ENCODE peak calls at places on chromosomes 5 and 9, in nine cellular contexts. One of them, this sample, is unnamed.

GRCh38 chr5:95973793-95974325 is 12.2 kb upstream of the ELL2 start:
- DNase-seq in mucosa of gallbladder: no peak
- DNase-seq in kidney: no peak
- DNase-seq in HTR-8/SVneo: no peak
- DNase-seq in NCI-H774: no peak
- DNase-seq in activated T-cell treated with anti-CD3 and anti-CD28 coated beads for 48 hours: no peak
- DNase-seq in iris pigment epithelial cell: peak
- DNase-seq in fibroblast of the aortic adventitia: peak
- DNase-seq in activated CD4-positive, alpha-beta T cell treated with anti-CD3 and anti-CD28 coated beads for 48 hours: no peak
- DNase-seq in this sample: peak

GRCh38 chr5:32173394-32174010 is 617 bp downstream of the GOLPH3 start:
- DNase-seq in mucosa of gallbladder: peak
- DNase-seq in fibroblast of the aortic adventitia: peak
- DNase-seq in activated T-cell treated with anti-CD3 and anti-CD28 coated beads for 48 hours: peak
- DNase-seq in HTR-8/SVneo: peak
- DNase-seq in activated CD4-positive, alpha-beta T cell treated with anti-CD3 and anti-CD28 coated beads for 48 hours: peak
- DNase-seq in kidney: peak
- DNase-seq in NCI-H774: peak
- DNase-seq in iris pigment epithelial cell: peak
- DNase-seq in this sample: no peak

GRCh38 chr9:127418037-127418471 is 6.1 kb upstream of the ZNF79 start:
- DNase-seq in mucosa of gallbladder: no peak
- DNase-seq in kidney: no peak
- DNase-seq in iris pigment epithelial cell: peak
- DNase-seq in NCI-H774: no peak
- DNase-seq in activated CD4-positive, alpha-beta T cell treated with anti-CD3 and anti-CD28 coated beads for 48 hours: peak
- DNase-seq in activated T-cell treated with anti-CD3 and anti-CD28 coated beads for 48 hours: peak
- DNase-seq in HTR-8/SVneo: peak
- DNase-seq in fibroblast of the aortic adventitia: no peak
- DNase-seq in this sample: no peak

GRCh38 chr5:27472000-27472763 is 433.8 kb upstream of the CDH9 start:
- DNase-seq in mucosa of gallbladder: no peak
- DNase-seq in activated CD4-positive, alpha-beta T cell treated with anti-CD3 and anti-CD28 coated beads for 48 hours: no peak
- DNase-seq in activated T-cell treated with anti-CD3 and anti-CD28 coated beads for 48 hours: no peak
- DNase-seq in NCI-H774: no peak
- DNase-seq in HTR-8/SVneo: no peak
- DNase-seq in kidney: no peak
- DNase-seq in fibroblast of the aortic adventitia: peak
- DNase-seq in iris pigment epithelial cell: peak
- DNase-seq in this sample: no peak

GRCh38 chr5:81397169-81397568 is 3.2 kb upstream of the ACOT12 start:
- DNase-seq in HTR-8/SVneo: no peak
- DNase-seq in NCI-H774: no peak
- DNase-seq in kidney: peak
- DNase-seq in activated T-cell treated with anti-CD3 and anti-CD28 coated beads for 48 hours: no peak
- DNase-seq in fibroblast of the aortic adventitia: peak
- DNase-seq in mucosa of gallbladder: no peak
- DNase-seq in activated CD4-positive, alpha-beta T cell treated with anti-CD3 and anti-CD28 coated beads for 48 hours: no peak
- DNase-seq in iris pigment epithelial cell: peak
- DNase-seq in this sample: no peak

GRCh38 chr5:94857119-94857518 is 238.7 kb downstream of the SLF1 start:
- DNase-seq in fibroblast of the aortic adventitia: no peak
- DNase-seq in mucosa of gallbladder: no peak
- DNase-seq in kidney: no peak
- DNase-seq in activated CD4-positive, alpha-beta T cell treated with anti-CD3 and anti-CD28 coated beads for 48 hours: no peak
- DNase-seq in HTR-8/SVneo: no peak
- DNase-seq in NCI-H774: no peak
- DNase-seq in activated T-cell treated with anti-CD3 and anti-CD28 coated beads for 48 hours: no peak
- DNase-seq in iris pigment epithelial cell: no peak
- DNase-seq in this sample: no peak

GRCh38 chr5:127960126-127960744 is 123.3 kb upstream of the SLC12A2 start:
- DNase-seq in activated CD4-positive, alpha-beta T cell treated with anti-CD3 and anti-CD28 coated beads for 48 hours: no peak
- DNase-seq in fibroblast of the aortic adventitia: peak
- DNase-seq in kidney: no peak
- DNase-seq in mucosa of gallbladder: no peak
- DNase-seq in NCI-H774: no peak
- DNase-seq in iris pigment epithelial cell: no peak
- DNase-seq in activated T-cell treated with anti-CD3 and anti-CD28 coated beads for 48 hours: no peak
- DNase-seq in HTR-8/SVneo: no peak
- DNase-seq in this sample: no peak

GRCh38 chr5:124644138-124644537 is 102.3 kb downstream of the ZNF608 start:
- DNase-seq in activated T-cell treated with anti-CD3 and anti-CD28 coated beads for 48 hours: no peak
- DNase-seq in iris pigment epithelial cell: peak
- DNase-seq in kidney: no peak
- DNase-seq in fibroblast of the aortic adventitia: no peak
- DNase-seq in mucosa of gallbladder: no peak
- DNase-seq in NCI-H774: no peak
- DNase-seq in HTR-8/SVneo: no peak
- DNase-seq in activated CD4-positive, alpha-beta T cell treated with anti-CD3 and anti-CD28 coated beads for 48 hours: no peak
- DNase-seq in this sample: no peak

GRCh38 chr5:181039961-181040915 is at the start of gene BTNL9:
- DNase-seq in mucosa of gallbladder: no peak
- DNase-seq in NCI-H774: no peak
- DNase-seq in HTR-8/SVneo: no peak
- DNase-seq in kidney: no peak
- DNase-seq in activated T-cell treated with anti-CD3 and anti-CD28 coated beads for 48 hours: no peak
- DNase-seq in activated CD4-positive, alpha-beta T cell treated with anti-CD3 and anti-CD28 coated beads for 48 hours: no peak
- DNase-seq in iris pigment epithelial cell: no peak
- DNase-seq in fibroblast of the aortic adventitia: no peak
- DNase-seq in this sample: no peak

GRCh38 chr5:29795253-29795652 is 1398.2 kb upstream of the CDH6 start:
- DNase-seq in activated CD4-positive, alpha-beta T cell treated with anti-CD3 and anti-CD28 coated beads for 48 hours: no peak
- DNase-seq in mucosa of gallbladder: no peak
- DNase-seq in activated T-cell treated with anti-CD3 and anti-CD28 coated beads for 48 hours: no peak
- DNase-seq in fibroblast of the aortic adventitia: no peak
- DNase-seq in kidney: no peak
- DNase-seq in NCI-H774: no peak
- DNase-seq in iris pigment epithelial cell: peak
- DNase-seq in HTR-8/SVneo: no peak
- DNase-seq in this sample: no peak

GRCh38 chr9:98232926-98233325 is 22.5 kb downstream of the TBC1D2 start:
- DNase-seq in HTR-8/SVneo: no peak
- DNase-seq in fibroblast of the aortic adventitia: no peak
- DNase-seq in iris pigment epithelial cell: no peak
- DNase-seq in activated T-cell treated with anti-CD3 and anti-CD28 coated beads for 48 hours: no peak
- DNase-seq in NCI-H774: no peak
- DNase-seq in kidney: no peak
- DNase-seq in mucosa of gallbladder: no peak
- DNase-seq in activated CD4-positive, alpha-beta T cell treated with anti-CD3 and anti-CD28 coated beads for 48 hours: no peak
- DNase-seq in this sample: no peak

GRCh38 chr5:10734050-10734709 is 26.9 kb downstream of the DAP start:
- DNase-seq in activated T-cell treated with anti-CD3 and anti-CD28 coated beads for 48 hours: no peak
- DNase-seq in iris pigment epithelial cell: no peak
- DNase-seq in NCI-H774: no peak
- DNase-seq in mucosa of gallbladder: no peak
- DNase-seq in fibroblast of the aortic adventitia: no peak
- DNase-seq in activated CD4-positive, alpha-beta T cell treated with anti-CD3 and anti-CD28 coated beads for 48 hours: no peak
- DNase-seq in HTR-8/SVneo: no peak
- DNase-seq in kidney: no peak
- DNase-seq in this sample: no peak

This sample was measured in stimulated activated naive CD8-positive, alpha-beta T cell treated with anti-CD3 and anti-CD28 coated beads, Interleukin-15, amount 100 ng/mL, for 72 hours.